ENCODE peak calls at places on chromosomes 16 and 17, in six cellular contexts. B is neural progenitor cell, R is body of pancreas, W is pancreas, C is upper lobe of right lung, Y is tibial artery. F is an unnamed sample.

GRCh38 chr17:17072546-17072945 is 30.3 kb downstream of the MPRIP start:
- DNase-seq in B (no peak), R (no peak), W (peak; percentile 5), C (peak; percentile 15), Y (peak; percentile 50), F (peak; percentile 44)

GRCh38 chr16:83744521-83744981 is 63.2 kb upstream of the HSBP1 start:
- DNase-seq in B (no peak), R (peak; percentile 69), W (no peak), C (peak; percentile 67), Y (peak; percentile 70), F (peak; percentile 18)

GRCh38 chr16:89119661-89120141 is 26.0 kb downstream of the ACSF3 start:
- DNase-seq in B (no peak), R (no peak), W (no peak), C (peak; percentile 57), Y (no peak), F (no peak)

GRCh38 chr16:67546761-67547422 is 15.4 kb upstream of the CTCF start:
- DNase-seq in B (peak; percentile 86), R (peak; percentile 89), W (peak; percentile 88), C (peak; percentile 85), Y (peak; percentile 82), F (peak; percentile 69)

GRCh38 chr16:28930652-28931051 is 1.1 kb upstream of the CD19 start:
- DNase-seq in B (peak; percentile 88), R (no peak), W (no peak), C (no peak), Y (no peak), F (no peak)

GRCh38 chr16:72098936-72099335 is 5.3 kb downstream of the DHX38 start:
- DNase-seq in B (peak; percentile 8), R (no peak), W (no peak), C (no peak), Y (no peak), F (no peak)

GRCh38 chr17:58219789-58220183 is 731 bp upstream of the MKS1 start:
- DNase-seq in B (no peak), R (no peak), W (no peak), C (no peak), Y (no peak), F (no peak)

GRCh38 chr17:72121164-72122001 is 563 bp downstream of the SOX9 start:
- DNase-seq in B (peak; percentile 71), R (peak; percentile 59), W (peak; percentile 58), C (peak; percentile 79), Y (peak; percentile 71), F (peak; percentile 8)

GRCh38 chr17:80775863-80776262 is 215.8 kb upstream of the CHMP6 start:
- DNase-seq in B (no peak), R (no peak), W (no peak), C (no peak), Y (no peak), F (no peak)

GRCh38 chr17:81556863-81557262 is 4.7 kb upstream of the FAAP100 start:
- DNase-seq in B (no peak), R (no peak), W (no peak), C (no peak), Y (no peak), F (no peak)

GRCh38 chr16:2816751-2817495 is at the start of gene PRSS21:
- DNase-seq in B (no peak), R (no peak), W (no peak), C (peak; percentile 64), Y (no peak), F (no peak)

GRCh38 chr16:88928405-88929375 is 48.3 kb downstream of the CBFA2T3 start:
- DNase-seq in B (no peak), R (no peak), W (peak; percentile 66), C (no peak), Y (no peak), F (no peak)

GRCh38 chr17:59435238-59435637 is 103.8 kb downstream of the YPEL2 start:
- DNase-seq in B (no peak), R (no peak), W (no peak), C (no peak), Y (no peak), F (no peak)

GRCh38 chr16:89476811-89477261 is 13.5 kb downstream of the ANKRD11 start:
- DNase-seq in B (no peak), R (no peak), W (no peak), C (no peak), Y (no peak), F (no peak)

GRCh38 chr16:518858-519257 is 8.7 kb upstream of the CAPN15 start:
- DNase-seq in B (no peak), R (no peak), W (no peak), C (no peak), Y (no peak), F (no peak)

GRCh38 chr16:2501938-2502900 is 11.5 kb upstream of the ATP6V0C start:
- DNase-seq in B (no peak), R (no peak), W (no peak), C (peak; percentile 65), Y (no peak), F (no peak)

GRCh38 chr16:88911148-88911945 is 44.9 kb upstream of the PABPN1L start:
- DNase-seq in B (no peak), R (no peak), W (no peak), C (no peak), Y (no peak), F (no peak)

GRCh38 chr17:19433727-19434340 is 22.8 kb downstream of the RNF112 start:
- DNase-seq in B (peak; percentile 27), R (no peak), W (no peak), C (no peak), Y (no peak), F (no peak)

DNA sequence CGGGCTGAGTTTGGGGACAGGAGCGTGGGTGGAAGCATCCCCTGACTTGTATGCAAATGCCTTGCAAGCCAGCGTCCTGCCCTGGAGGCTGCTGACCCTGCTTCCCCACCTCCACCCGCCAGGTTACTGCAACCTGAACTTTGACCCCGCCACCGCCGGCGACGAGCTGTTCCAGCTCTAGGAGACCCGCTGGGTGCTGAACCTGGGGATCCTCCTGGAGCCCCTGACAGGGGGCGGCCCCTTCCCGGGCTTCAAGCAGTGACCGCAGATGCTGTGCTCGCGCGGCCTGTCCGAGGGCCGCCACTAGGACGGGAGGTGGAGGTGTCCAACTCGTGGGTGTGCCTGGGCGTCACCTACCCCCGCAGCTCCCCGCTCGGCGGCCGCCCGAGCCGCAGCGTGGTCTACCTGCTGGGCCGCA is 10.7 kb upstream of the SLC16A5 start:
- DNase-seq in B (no peak), R (no peak), W (no peak), C (no peak), Y (no peak), F (no peak)
- TF ChIP-seq CTCF in B (no peak), R (no peak), W (no peak), C (no peak), Y (no peak), F (no peak)

DNA sequence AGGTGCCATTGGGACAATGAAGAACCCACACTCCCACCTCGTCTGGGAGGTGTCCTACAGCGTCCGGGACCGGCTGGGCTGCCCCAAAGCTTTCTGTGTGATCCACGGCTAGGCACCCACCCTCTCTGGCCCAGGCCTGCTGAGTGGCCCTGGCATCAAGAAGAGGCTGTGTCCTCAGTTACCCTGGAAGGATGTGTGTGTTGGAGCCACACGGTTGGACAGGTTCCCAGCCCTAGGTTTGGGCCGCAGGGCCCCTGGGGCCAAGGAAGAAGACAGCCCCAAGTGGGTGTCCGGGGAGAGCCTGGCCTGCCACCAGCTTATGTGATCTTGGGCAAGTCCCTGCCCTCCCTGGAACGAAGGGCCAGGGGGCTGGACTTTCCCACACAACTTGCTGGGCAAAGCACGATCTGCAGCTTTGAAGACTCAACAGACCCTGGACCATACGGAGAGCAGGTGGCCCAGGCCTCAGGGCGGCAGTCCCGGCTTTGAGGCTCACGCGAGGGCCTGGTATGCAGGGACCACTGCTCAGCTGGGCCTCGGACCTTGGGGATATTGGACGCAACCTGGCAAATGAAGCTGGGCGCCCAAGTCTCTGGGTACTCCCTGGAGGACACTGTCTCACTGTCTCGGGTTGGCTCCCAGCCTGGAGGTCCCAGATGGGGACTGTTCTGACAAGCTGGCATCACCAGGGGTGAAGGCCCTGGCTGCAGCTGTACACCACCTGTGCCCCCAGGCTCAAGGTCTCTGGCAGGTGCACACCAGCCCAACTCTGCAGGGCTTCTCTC is 17.5 kb downstream of the MYBBP1A start:
- DNase-seq in B (no peak), R (no peak), W (no peak), C (no peak), Y (no peak), F (no peak)
- H3K4me1 ChIP-seq in B (peaks cover 22% of the 10 kb centered on the region), R (no peaks in the 10 kb centered on the region), W (no peaks in the 10 kb centered on the region), C (peaks cover 20% of the 10 kb centered on the region), Y (peaks cover 32% of the 10 kb centered on the region), F (peaks cover 50% of the 10 kb centered on the region)

DNA sequence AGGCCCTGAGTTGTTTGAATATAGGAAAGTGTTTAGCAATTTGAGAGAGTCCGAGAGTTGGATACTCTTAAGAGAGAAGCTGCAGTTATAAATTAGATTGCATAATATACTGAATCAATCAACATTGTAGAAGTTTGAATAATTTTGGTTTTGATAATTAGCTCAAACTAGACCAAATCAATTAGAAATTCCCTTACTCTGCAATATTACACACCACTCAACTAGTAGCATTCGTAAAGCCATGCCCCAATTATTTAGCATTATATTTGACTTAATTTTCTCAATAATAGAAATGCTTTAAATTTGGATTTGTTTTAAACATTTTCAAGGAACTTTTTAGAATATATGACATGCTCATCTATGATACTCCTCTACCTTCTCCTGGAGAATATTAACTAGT is 49.2 kb downstream of the TNRC6C start:
- DNase-seq in B (no peak), R (no peak), W (no peak), C (no peak), Y (no peak), F (no peak)
- H3K4me3 ChIP-seq in B (no peak overlapping the region), R (no peak overlapping the region), W (no peak overlapping the region), C (no peak overlapping the region), Y (no peak overlapping the region), F (no peak overlapping the region)

DNA sequence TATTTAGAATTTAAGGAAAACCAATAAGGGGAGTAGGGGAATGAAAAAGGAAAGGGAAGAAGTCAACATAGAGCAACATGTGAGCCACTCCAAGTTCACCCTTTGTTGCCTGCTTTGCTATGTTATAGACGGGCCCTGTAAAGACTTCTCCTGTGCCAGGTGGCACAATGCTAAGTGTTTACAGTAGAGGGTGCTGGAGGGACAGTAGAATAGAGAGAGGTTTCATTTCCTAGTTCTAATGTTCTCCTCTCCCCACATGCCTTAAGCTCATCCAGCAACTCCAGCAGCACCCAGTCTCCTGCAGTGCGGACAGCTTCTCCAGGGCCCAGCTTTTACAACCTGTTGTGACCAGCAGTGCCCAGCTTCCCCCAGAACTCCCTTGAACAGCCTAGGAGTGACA is 468.0 kb downstream of the HS3ST3B1 start:
- DNase-seq in B (no peak), R (no peak), W (no peak), C (no peak), Y (no peak), F (no peak)
- TF ChIP-seq CTCF in B (no peak), R (peak; percentile 36), W (no peak), C (no peak), Y (no peak), F (no peak)

GRCh38 chr16:57141822-57142631 is 43.8 kb downstream of the PSME3IP1 start:
- DNase-seq in B (no peak), R (no peak), W (no peak), C (peak; percentile 64), Y (peak; percentile 62), F (no peak)

GRCh38 chr16:57144027-57144426 is 41.8 kb downstream of the PSME3IP1 start:
- DNase-seq in B (no peak), R (no peak), W (no peak), C (no peak), Y (no peak), F (no peak)

GRCh38 chr16:57140866-57141668 is 44.8 kb downstream of the PSME3IP1 start:
- DNase-seq in B (no peak), R (no peak), W (no peak), C (peak; percentile 53), Y (peak; percentile 53), F (no peak)

GRCh38 chr16:57145046-57145963 is 40.5 kb downstream of the PSME3IP1 start:
- DNase-seq in B (no peak), R (no peak), W (no peak), C (no peak), Y (no peak), F (no peak)

GRCh38 chr16:57143125-57143965 is 42.5 kb downstream of the PSME3IP1 start:
- DNase-seq in B (no peak), R (no peak), W (no peak), C (peak; percentile 58), Y (peak; percentile 48), F (no peak)
- H3K4me1 ChIP-seq in B (peaks cover 24% of the 10 kb centered on the region), R (peaks cover 16% of the 10 kb centered on the region), W (no peaks in the 10 kb centered on the region), C (peaks cover 65% of the 10 kb centered on the region), Y (peaks cover 22% of the 10 kb centered on the region), F (peaks cover 24% of the 10 kb centered on the region)

F was measured in gastrocnemius medialis.